ENCODE peak calls at places on chromosome 22, in nine cellular contexts. T, W, K, O, F, M, Y, N and I are unnamed samples.

GRCh38 chr22:29811377-29811776 is 26.7 kb downstream of the ASCC2 start:
- DNase-seq in T (no peak), W (no peak), K (peak), O (peak), F (no peak), M (no peak), Y (no peak), N (no peak), I (no peak)

GRCh38 chr22:28887725-28888459 is 4.5 kb downstream of the ZNRF3 start:
- DNase-seq in T (no peak), W (no peak), K (no peak), O (no peak), F (no peak), M (no peak), Y (no peak), N (no peak), I (no peak)

GRCh38 chr22:27377901-27378300 is 423.7 kb downstream of the MN1 start:
- DNase-seq in T (peak), W (no peak), K (peak), O (peak), F (no peak), M (no peak), Y (no peak), N (no peak), I (no peak)

GRCh38 chr22:34851918-34852662 is 213.9 kb upstream of the ISX start:
- DNase-seq in T (no peak), W (no peak), K (no peak), O (no peak), F (no peak), M (no peak), Y (no peak), N (no peak), I (no peak)

GRCh38 chr22:26783886-26784285 is 126.5 kb downstream of the MIAT start:
- DNase-seq in T (no peak), W (no peak), K (no peak), O (no peak), F (no peak), M (no peak), Y (no peak), N (no peak), I (no peak)

GRCh38 chr22:50473855-50474671 is 772 bp downstream of the SBF1 start:
- DNase-seq in T (peak), W (no peak), K (no peak), O (no peak), F (peak), M (no peak), Y (peak), N (peak), I (peak)

GRCh38 chr22:49349841-49350381 is 477.8 kb downstream of the BRD1 start:
- DNase-seq in T (no peak), W (no peak), K (no peak), O (no peak), F (no peak), M (no peak), Y (no peak), N (peak), I (no peak)

GRCh38 chr22:42270178-42270511 is 308 bp downstream of the TCF20 start:
- DNase-seq in T (peak), W (no peak), K (peak), O (no peak), F (peak), M (peak), Y (no peak), N (no peak), I (no peak)

GRCh38 chr22:36304429-36304828 is 51.5 kb downstream of the APOL1 start:
- DNase-seq in T (no peak), W (no peak), K (no peak), O (no peak), F (no peak), M (no peak), Y (no peak), N (no peak), I (no peak)

GRCh38 chr22:37203354-37204044 is 8.8 kb downstream of the SSTR3 start:
- DNase-seq in T (no peak), W (no peak), K (no peak), O (no peak), F (no peak), M (no peak), Y (no peak), N (peak), I (no peak)